ENCODE peak calls at places on chromosomes 6 and 20, in nine cellular contexts. J is T-helper 2 cell; I is OCI-LY7; P is nephron progenitor cell; Y is uterus; U is fibroblast of lung; X is HS-27A; D is activated CD4-positive, alpha-beta T cell treated with anti-CD3 and anti-CD28 coated beads, Interleukin-2, amount 50 U/mL, for 4 hours; M is CMK. A is an unnamed sample.

GRCh38 chr6:8549381-8549780 is 114.0 kb upstream of the SLC35B3 start:
- DNase-seq in J (no peak), I (no peak), P (no peak), Y (no peak), U (no peak), X (no peak), D (no peak), M (no peak), A (no peak)

GRCh38 chr6:131042664-131043063 is 20.4 kb downstream of the EPB41L2 start:
- DNase-seq in J (no peak), I (no peak), P (no peak), Y (no peak), U (no peak), X (no peak), D (no peak), M (no peak), A (no peak)

GRCh38 chr20:32229351-32229750 is 21.7 kb downstream of the POFUT1 start:
- DNase-seq in J (no peak), I (no peak), P (no peak), Y (no peak), U (no peak), X (no peak), D (no peak), M (no peak), A (no peak)

GRCh38 chr6:42148058-42148457 is 5.6 kb upstream of the C6orf132 start:
- DNase-seq in J (no peak), I (no peak), P (no peak), Y (no peak), U (peak; percentile 16), X (no peak), D (no peak), M (no peak), A (no peak)

GRCh38 chr6:151025076-151025475 is 159.6 kb downstream of the MTHFD1L start:
- DNase-seq in J (no peak), I (no peak), P (no peak), Y (no peak), U (no peak), X (no peak), D (no peak), M (no peak), A (no peak)

GRCh38 chr20:8043687-8044278 is 24.2 kb upstream of the TMX4 start:
- DNase-seq in J (peak; percentile 35), I (peak; percentile 75), P (peak; percentile 35), Y (no peak), U (peak; percentile 73), X (peak; percentile 17), D (no peak), M (no peak), A (no peak)

GRCh38 chr20:8670900-8671229 is 398.0 kb upstream of the PLCB4 start:
- DNase-seq in J (no peak), I (no peak), P (no peak), Y (no peak), U (no peak), X (no peak), D (no peak), M (no peak), A (no peak)

GRCh38 chr6:113306552-113307145 is 550.5 kb upstream of the MARCKS start:
- DNase-seq in J (no peak), I (peak; percentile 43), P (peak; percentile 50), Y (peak; percentile 62), U (peak; percentile 18), X (no peak), D (peak; percentile 20), M (no peak), A (peak; percentile 62)

GRCh38 chr6:167492096-167492449 is 167.2 kb downstream of the TTLL2 start:
- DNase-seq in J (no peak), I (no peak), P (no peak), Y (no peak), U (no peak), X (no peak), D (no peak), M (no peak), A (peak; percentile 75)

GRCh38 chr6:30101939-30102700 is 10.8 kb downstream of the TRIM31 start:
- DNase-seq in J (peak; percentile 41), I (peak; percentile 38), P (peak; percentile 94), Y (peak; percentile 90), U (peak; percentile 75), X (peak; percentile 75), D (peak; percentile 53), M (peak; percentile 77), A (peak; percentile 79)

GRCh38 chr20:21702553-21703467 is 2.7 kb upstream of the PAX1 start:
- DNase-seq in J (no peak), I (no peak), P (peak; percentile 96), Y (peak; percentile 51), U (peak; percentile 8), X (no peak), D (no peak), M (no peak), A (no peak)

GRCh38 chr20:3404402-3404801 is 3.1 kb downstream of the DNAAF9 start:
- DNase-seq in J (no peak), I (no peak), P (no peak), Y (no peak), U (peak; percentile 8), X (no peak), D (no peak), M (no peak), A (no peak)

GRCh38 chr6:39430968-39431523 is 108.5 kb upstream of the KCNK16 start:
- DNase-seq in J (no peak), I (no peak), P (peak; percentile 32), Y (peak; percentile 19), U (no peak), X (no peak), D (no peak), M (no peak), A (no peak)

GRCh38 chr6:26087284-26088115 is at the start of gene HFE:
- DNase-seq in J (peak; percentile 12), I (peak; percentile 31), P (peak; percentile 44), Y (peak; percentile 57), U (peak; percentile 67), X (no peak), D (peak; percentile 12), M (no peak), A (peak; percentile 64)

GRCh38 chr6:15513131-15513771 is 149.6 kb downstream of the DTNBP1 start:
- DNase-seq in J (no peak), I (no peak), P (no peak), Y (no peak), U (no peak), X (no peak), D (no peak), M (no peak), A (no peak)

GRCh38 chr6:150297327-150298028 is 71.3 kb upstream of the IYD start:
- DNase-seq in J (no peak), I (no peak), P (no peak), Y (no peak), U (peak; percentile 80), X (peak; percentile 20), D (no peak), M (no peak), A (no peak)

GRCh38 chr6:48564036-48564820 is 453.2 kb upstream of the PTCHD4 start:
- DNase-seq in J (no peak), I (no peak), P (no peak), Y (no peak), U (no peak), X (no peak), D (no peak), M (no peak), A (no peak)

GRCh38 chr6:35077006-35077712 is 64.0 kb downstream of the TCP11 start:
- DNase-seq in J (no peak), I (no peak), P (no peak), Y (no peak), U (no peak), X (no peak), D (no peak), M (no peak), A (no peak)

GRCh38 chr20:7702141-7702540 is 238.1 kb downstream of the HAO1 start:
- DNase-seq in J (no peak), I (no peak), P (no peak), Y (no peak), U (peak; percentile 1), X (no peak), D (no peak), M (no peak), A (no peak)

GRCh38 chr6:140784573-140784972 is 1348.2 kb upstream of the GJE1 start:
- DNase-seq in J (no peak), I (no peak), P (no peak), Y (no peak), U (no peak), X (no peak), D (no peak), M (no peak), A (no peak)

GRCh38 chr6:167094436-167094819 is 28.5 kb upstream of the CCR6 start:
- DNase-seq in J (no peak), I (no peak), P (no peak), Y (no peak), U (no peak), X (no peak), D (no peak), M (no peak), A (no peak)

GRCh38 chr20:61958773-61959172 is 106.9 kb downstream of the TAF4 start:
- DNase-seq in J (no peak), I (no peak), P (no peak), Y (no peak), U (no peak), X (no peak), D (no peak), M (no peak), A (no peak)

GRCh38 chr20:8542115-8542486 is 410.0 kb downstream of the PLCB1 start:
- DNase-seq in J (no peak), I (no peak), P (no peak), Y (no peak), U (no peak), X (no peak), D (no peak), M (no peak), A (no peak)

GRCh38 chr20:63357921-63358905 is 2.9 kb downstream of the CHRNA4 start:
- DNase-seq in J (no peak), I (no peak), P (no peak), Y (no peak), U (no peak), X (no peak), D (no peak), M (no peak), A (no peak)

GRCh38 chr20:23050847-23051627 is 1.6 kb upstream of the THBD start:
- DNase-seq in J (no peak), I (no peak), P (peak; percentile 88), Y (peak; percentile 51), U (peak; percentile 93), X (no peak), D (no peak), M (no peak), A (peak; percentile 88)

GRCh38 chr20:34334654-34335407 is 28.2 kb upstream of the ITCH start:
- DNase-seq in J (no peak), I (no peak), P (no peak), Y (no peak), U (no peak), X (no peak), D (no peak), M (no peak), A (no peak)

GRCh38 chr20:4170621-4171537 is 155.5 kb upstream of the RNF24 start:
- DNase-seq in J (no peak), I (no peak), P (no peak), Y (no peak), U (no peak), X (no peak), D (no peak), M (no peak), A (no peak)

GRCh38 chr6:120198033-120198432 is 848.5 kb upstream of the MAN1A1 start:
- DNase-seq in J (no peak), I (no peak), P (no peak), Y (no peak), U (peak; percentile 92), X (peak; percentile 7), D (no peak), M (peak; percentile 29), A (no peak)

GRCh38 chr6:139126255-139126654 is 8.6 kb upstream of the HECA start:
- DNase-seq in J (no peak), I (no peak), P (no peak), Y (no peak), U (peak; percentile 89), X (no peak), D (no peak), M (no peak), A (no peak)

GRCh38 chr20:10478205-10478604 is 43.1 kb downstream of the SLX4IP start:
- DNase-seq in J (no peak), I (no peak), P (no peak), Y (no peak), U (no peak), X (no peak), D (no peak), M (no peak), A (no peak)

GRCh38 chr6:8551386-8551785 is 116.0 kb upstream of the SLC35B3 start:
- DNase-seq in J (no peak), I (no peak), P (no peak), Y (no peak), U (no peak), X (no peak), D (no peak), M (no peak), A (no peak)

A was measured in right atrium auricular region.